ENCODE peak calls at places on chromosomes 4 and X, in nine cellular contexts. N, J, B, T, C, A, S, P and R are unnamed samples.

GRCh38 chrX:11100281-11101035 is 10.7 kb upstream of the HCCS start:
- DNase-seq in N (no peak), J (no peak), B (peak), T (peak), C (no peak), A (peak), S (no peak), P (no peak), R (no peak)

GRCh38 chr4:25843340-25844097 is 19.3 kb downstream of the SEL1L3 start:
- DNase-seq in N (no peak), J (peak), B (peak), T (no peak), C (no peak), A (no peak), S (no peak), P (no peak), R (no peak)

GRCh38 chr4:18930487-18930886 is 908.9 kb upstream of the LCORL start:
- DNase-seq in N (no peak), J (no peak), B (no peak), T (no peak), C (no peak), A (no peak), S (no peak), P (no peak), R (no peak)

GRCh38 chr4:146814736-146815135 is 130.9 kb downstream of the TTC29 start:
- DNase-seq in N (no peak), J (no peak), B (no peak), T (no peak), C (no peak), A (no peak), S (no peak), P (no peak), R (no peak)

GRCh38 chr4:146243141-146243882 is 29.0 kb downstream of the REELD1 start:
- DNase-seq in N (peak), J (no peak), B (peak), T (peak), C (no peak), A (peak), S (no peak), P (no peak), R (peak)

GRCh38 chr4:154618708-154619315 is 6.4 kb upstream of the FGG start:
- DNase-seq in N (peak), J (peak), B (peak), T (peak), C (no peak), A (peak), S (no peak), P (no peak), R (peak)

GRCh38 chrX:40471965-40472648 is 108.7 kb upstream of the ATP6AP2 start:
- DNase-seq in N (no peak), J (peak), B (peak), T (peak), C (no peak), A (peak), S (no peak), P (no peak), R (peak)

GRCh38 chrX:24862343-24862742 is 153.4 kb downstream of the ARX start:
- DNase-seq in N (no peak), J (no peak), B (no peak), T (peak), C (no peak), A (peak), S (no peak), P (no peak), R (no peak)

GRCh38 chrX:119885554-119886428 is 9.9 kb upstream of the AKAP14 start:
- DNase-seq in N (no peak), J (no peak), B (peak), T (peak), C (peak), A (peak), S (no peak), P (no peak), R (peak)

GRCh38 chrX:13047752-13048151 is 3.3 kb upstream of the FAM9C start:
- DNase-seq in N (no peak), J (no peak), B (no peak), T (no peak), C (no peak), A (no peak), S (no peak), P (no peak), R (no peak)

GRCh38 chrX:19824603-19825002 is 62.8 kb downstream of the SH3KBP1 start:
- DNase-seq in N (no peak), J (no peak), B (no peak), T (peak), C (peak), A (no peak), S (no peak), P (no peak), R (no peak)

GRCh38 chr4:16045687-16046086 is 38.1 kb downstream of the PROM1 start:
- DNase-seq in N (no peak), J (no peak), B (peak), T (no peak), C (no peak), A (no peak), S (no peak), P (no peak), R (no peak)

GRCh38 chr4:105306158-105306781 is 159.6 kb downstream of the TET2 start:
- DNase-seq in N (no peak), J (no peak), B (peak), T (no peak), C (peak), A (peak), S (no peak), P (no peak), R (no peak)

GRCh38 chr4:8609824-8610350 is 17.3 kb downstream of the CPZ start:
- DNase-seq in N (no peak), J (no peak), B (no peak), T (no peak), C (no peak), A (no peak), S (no peak), P (no peak), R (no peak)

GRCh38 chr4:110970642-110971041 is 347.8 kb upstream of the PITX2 start:
- DNase-seq in N (no peak), J (no peak), B (peak), T (peak), C (no peak), A (peak), S (no peak), P (no peak), R (peak)

GRCh38 chrX:154298312-154298711 is 2.7 kb downstream of the TKTL1 start:
- DNase-seq in N (no peak), J (peak), B (no peak), T (no peak), C (no peak), A (no peak), S (no peak), P (no peak), R (no peak)

DNA sequence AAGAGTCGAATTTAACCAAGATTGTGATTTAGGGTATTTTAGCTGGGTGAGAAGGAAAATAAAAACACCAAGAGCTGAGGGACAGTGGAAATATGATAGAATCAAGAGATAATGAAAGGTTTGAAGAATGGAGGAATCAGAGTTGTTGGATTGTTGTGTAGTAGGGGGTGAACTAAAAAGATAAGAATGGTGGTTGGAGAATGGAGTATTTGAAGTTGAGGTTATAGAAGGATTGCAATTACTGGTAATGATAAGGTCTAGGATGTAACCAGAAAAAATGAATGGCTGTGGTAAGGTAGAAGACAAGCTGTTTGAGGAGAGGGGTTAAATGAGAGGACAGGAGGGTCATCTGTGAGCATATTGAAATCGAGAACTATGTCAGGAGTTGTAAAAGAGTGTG is 4.5 kb downstream of the ABCE1 start:
- DNase-seq in N (no peak), J (no peak), B (no peak), T (no peak), C (no peak), A (no peak), S (no peak), P (no peak), R (no peak)
- H3K4me3 ChIP-seq in N (no peak), J (no peak), B (no peak), T (no peak), C (no peak), A (no peak), S (no peak), P (no peak), R (peak)

DNA sequence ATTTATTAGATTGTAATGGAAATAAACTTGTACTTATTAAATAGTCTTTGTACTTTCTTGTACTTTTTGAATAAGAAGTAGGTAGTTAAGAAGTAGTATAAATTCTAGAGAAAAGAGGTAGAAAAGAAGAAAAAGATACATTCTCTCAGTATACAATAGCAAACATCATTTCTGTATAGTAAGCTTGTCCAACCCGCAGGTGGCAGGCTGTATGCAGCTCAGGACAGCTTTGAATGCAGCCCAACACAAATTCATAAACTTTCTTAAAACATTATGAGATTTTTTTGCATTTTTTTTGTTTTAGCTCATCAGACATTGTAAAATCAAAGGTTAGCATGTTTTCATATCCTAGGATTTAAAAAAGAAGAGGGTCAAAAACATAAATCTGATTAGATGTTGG is 441.6 kb downstream of the DTHD1 start:
- DNase-seq in N (no peak), J (no peak), B (no peak), T (no peak), C (no peak), A (no peak), S (no peak), P (no peak), R (no peak)
- H3K4me3 ChIP-seq in N (no peak), J (no peak), B (no peak), T (no peak), C (no peak), A (no peak), S (no peak), P (no peak), R (no peak)

DNA sequence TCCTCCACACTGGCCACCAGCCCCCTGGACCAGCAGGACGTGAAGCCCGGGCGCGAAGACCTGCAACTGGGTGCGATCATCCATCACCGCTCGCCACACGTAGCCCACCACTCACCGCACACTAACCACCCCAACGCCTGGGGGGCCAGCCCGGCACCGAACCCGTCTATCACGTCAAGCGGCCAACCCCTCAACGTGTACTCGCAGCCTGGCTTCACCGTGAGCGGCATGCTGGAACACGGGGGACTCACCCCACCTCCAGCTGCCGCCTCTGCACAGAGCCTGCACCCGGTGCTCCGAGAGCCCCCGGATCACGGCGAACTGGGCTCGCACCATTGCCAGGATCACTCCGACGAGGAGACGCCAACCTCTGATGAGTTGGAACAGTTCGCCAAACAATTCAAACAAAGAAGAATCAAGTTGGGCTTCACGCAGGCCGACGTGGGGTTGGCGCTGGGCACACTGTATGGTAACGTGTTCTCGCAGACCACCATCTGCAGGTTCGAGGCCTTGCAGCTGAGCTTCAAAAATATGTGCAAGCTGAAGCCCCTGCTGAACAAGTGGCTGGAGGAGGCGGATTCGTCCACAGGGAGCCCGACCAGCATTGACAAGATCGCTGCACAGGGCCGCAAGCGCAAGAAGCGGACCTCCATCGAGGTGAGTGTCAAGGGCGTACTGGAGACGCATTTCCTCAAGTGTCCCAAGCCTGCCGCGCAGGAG is 596 bp downstream of the POU3F4 start:
- DNase-seq in N (no peak), J (no peak), B (no peak), T (no peak), C (no peak), A (no peak), S (no peak), P (no peak), R (no peak)
- H3K4me3 ChIP-seq in N (no peak), J (no peak), B (no peak), T (no peak), C (no peak), A (no peak), S (no peak), P (no peak), R (no peak)

GRCh38 chr4:53744446-53745160 is 153.3 kb upstream of the LNX1 start:
- DNase-seq in N (no peak), J (no peak), B (no peak), T (no peak), C (no peak), A (no peak), S (no peak), P (no peak), R (no peak)
- H3K4me3 ChIP-seq in N (no peak), J (no peak), B (no peak), T (no peak), C (no peak), A (no peak), S (no peak), P (no peak), R (no peak)